ENCODE peak calls at places on chromosomes 2 and 18, in ten cellular contexts. I, D, K, V, O, T, Z, X, L and P are unnamed samples.

GRCh38 chr2:27737676-27738348 is 33.7 kb upstream of the MRPL33 start:
- DNase-seq in I (no peak), T (no peak), X (no peak), V (no peak), K (no peak), L (no peak), O (peak; percentile 82), Z (no peak), D (no peak), P (no peak)

GRCh38 chr2:197852127-197852526 is 47.7 kb downstream of the PLCL1 start:
- DNase-seq in O (no peak), T (no peak), X (no peak), I (no peak), K (no peak), Z (no peak), L (no peak), V (no peak), D (no peak), P (no peak)

GRCh38 chr2:168198476-168199192 is 48.8 kb downstream of the STK39 start:
- DNase-seq in L (no peak), D (no peak), V (no peak), T (peak; percentile 88), Z (no peak), O (no peak), I (no peak), X (no peak), K (no peak), P (no peak)

GRCh38 chr2:235709124-235709813 is 215.4 kb downstream of the AGAP1 start:
- DNase-seq in K (no peak), X (peak; percentile 99), Z (no peak), T (peak; percentile 86), L (no peak), I (no peak), O (no peak), D (no peak), V (no peak), P (peak; percentile 65)

GRCh38 chr2:27427863-27428212 is 593 bp upstream of the NRBP1 start:
- DNase-seq in L (no peak), K (no peak), V (no peak), D (no peak), Z (no peak), T (no peak), I (no peak), X (no peak), O (no peak), P (no peak)

GRCh38 chr2:187774551-187775071 is 220.4 kb upstream of the TFPI start:
- DNase-seq in X (no peak), O (no peak), L (no peak), D (no peak), I (no peak), Z (no peak), K (no peak), V (no peak), T (no peak), P (peak; percentile 37)

GRCh38 chr2:229642371-229642770 is 72.0 kb downstream of the DNER start:
- DNase-seq in L (no peak), K (no peak), O (peak; percentile 52), X (peak; percentile 58), Z (no peak), V (no peak), T (peak; percentile 23), I (no peak), D (no peak), P (no peak)

GRCh38 chr18:48902023-48902855 is 48.5 kb downstream of the SMAD7 start:
- DNase-seq in I (peak; percentile 93), X (peak; percentile 88), D (peak; percentile 93), V (no peak), Z (peak; percentile 72), K (no peak), L (peak; percentile 95), O (peak; percentile 72), T (peak; percentile 22), P (peak; percentile 97)

GRCh38 chr2:33207336-33207735 is 260.6 kb downstream of the LTBP1 start:
- DNase-seq in I (no peak), V (no peak), K (no peak), D (no peak), Z (no peak), O (no peak), T (no peak), X (no peak), L (no peak), P (no peak)

GRCh38 chr2:96073170-96073775 is 38.6 kb upstream of the GPAT2 start:
- DNase-seq in Z (no peak), T (no peak), I (no peak), L (no peak), K (no peak), X (no peak), O (no peak), V (no peak), D (no peak), P (no peak)

DNA sequence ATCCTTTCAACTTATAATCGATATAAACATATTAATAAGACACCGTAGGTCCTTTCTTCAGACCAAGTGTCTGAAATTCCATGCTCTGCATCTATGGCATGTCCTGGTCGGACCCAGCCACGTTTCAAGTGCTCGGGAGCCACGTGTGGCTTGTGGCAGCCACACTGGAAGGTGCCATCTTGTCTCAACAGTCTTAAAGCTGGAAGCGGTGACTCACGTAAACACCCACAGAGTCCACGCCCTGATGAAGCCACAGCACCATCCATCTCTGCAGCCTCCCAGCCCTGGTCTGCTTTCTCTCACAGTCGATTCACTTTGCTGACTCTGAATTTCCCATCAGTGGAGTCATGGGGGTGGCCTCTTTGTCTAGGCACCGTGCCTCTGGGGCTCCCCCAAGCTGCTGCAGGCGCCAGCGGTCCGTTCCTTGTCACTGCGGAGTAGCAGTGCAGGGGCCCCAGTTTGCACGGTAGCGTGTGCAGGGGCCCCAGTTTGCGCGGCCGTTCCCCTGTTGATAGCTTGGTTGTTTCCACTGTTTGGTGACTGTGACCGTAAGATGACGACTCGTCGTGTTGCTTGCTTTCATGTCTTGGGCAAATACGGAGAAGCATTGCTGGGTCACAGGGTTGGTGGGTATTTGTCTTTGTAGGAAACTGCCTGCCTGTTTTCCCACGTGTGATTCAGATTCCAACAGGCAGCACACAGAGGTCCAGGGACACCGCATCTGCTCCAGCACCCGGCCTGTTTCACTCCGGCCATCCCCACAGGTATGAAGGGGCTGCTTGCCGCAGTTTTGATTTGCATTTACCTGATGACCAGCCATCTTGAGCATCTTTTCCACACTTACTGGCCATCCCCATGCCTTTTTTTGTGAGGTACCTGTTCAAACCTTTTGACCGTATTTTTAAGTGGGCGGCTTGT is 240.3 kb downstream of the HDAC4 start:
- DNase-seq in Z (no peak), T (no peak), I (no peak), O (peak; percentile 30), L (peak; percentile 34), D (peak; percentile 14), X (no peak), K (no peak), V (no peak), P (peak; percentile 25)
- H3K4me3 ChIP-seq in Z (no peak overlapping the region), T (no peak overlapping the region), I (no peak overlapping the region), O (no peak overlapping the region), L (no peak overlapping the region), D (no peak overlapping the region), X (no peak overlapping the region), K (no peak overlapping the region), V (no peak overlapping the region), P (no peak overlapping the region)

GRCh38 chr2:105777071-105777482 is 32.4 kb downstream of the NCK2 start:
- DNase-seq in X (no peak), L (no peak), D (no peak), I (no peak), O (no peak), K (no peak), V (no peak), T (no peak), Z (no peak), P (no peak)
- H3K27ac ChIP-seq in X (no peak overlapping the region), L (no peak overlapping the region), D (no peak overlapping the region), I (no peak overlapping the region), O (no peak overlapping the region), K (no peak overlapping the region), V (no peak overlapping the region), T (no peak overlapping the region), Z (no peak overlapping the region), P (no peak overlapping the region)

GRCh38 chr2:42261531-42262195 is 92.5 kb downstream of the EML4 start:
- DNase-seq in Z (no peak), K (no peak), V (no peak), X (no peak), T (no peak), O (no peak), D (no peak), L (no peak), I (no peak), P (no peak)
- H3K27me3 ChIP-seq in Z (no peaks in the 10 kb centered on the region), K (no peaks in the 10 kb centered on the region), V (no peaks in the 10 kb centered on the region), X (no peaks in the 10 kb centered on the region), T (no peaks in the 10 kb centered on the region), O (no peaks in the 10 kb centered on the region), D (no peaks in the 10 kb centered on the region), L (no peaks in the 10 kb centered on the region), I (no peaks in the 10 kb centered on the region), P (no peaks in the 10 kb centered on the region)

GRCh38 chr2:157471078-157471477 is 27.2 kb upstream of the CYTIP start:
- DNase-seq in X (no peak), D (no peak), I (no peak), K (no peak), T (no peak), O (no peak), V (no peak), Z (no peak), L (no peak), P (no peak)
- H3K4me3 ChIP-seq in X (no peak overlapping the region), D (no peak overlapping the region), I (no peak overlapping the region), K (no peak overlapping the region), T (no peak overlapping the region), O (no peak overlapping the region), V (no peak overlapping the region), Z (no peak overlapping the region), L (no peak overlapping the region), P (no peak overlapping the region)

GRCh38 chr2:46821600-46821999 is 94.0 kb downstream of the MCFD2 start:
- DNase-seq in T (no peak), V (no peak), I (no peak), Z (no peak), D (peak; percentile 14), O (no peak), L (no peak), K (no peak), X (no peak), P (no peak)
- H3K27ac ChIP-seq in T (no peak overlapping the region), V (no peak overlapping the region), I (no peak overlapping the region), Z (no peak overlapping the region), D (no peak overlapping the region), O (no peak overlapping the region), L (no peak overlapping the region), K (no peak overlapping the region), X (no peak overlapping the region), P (no peak overlapping the region)

DNA sequence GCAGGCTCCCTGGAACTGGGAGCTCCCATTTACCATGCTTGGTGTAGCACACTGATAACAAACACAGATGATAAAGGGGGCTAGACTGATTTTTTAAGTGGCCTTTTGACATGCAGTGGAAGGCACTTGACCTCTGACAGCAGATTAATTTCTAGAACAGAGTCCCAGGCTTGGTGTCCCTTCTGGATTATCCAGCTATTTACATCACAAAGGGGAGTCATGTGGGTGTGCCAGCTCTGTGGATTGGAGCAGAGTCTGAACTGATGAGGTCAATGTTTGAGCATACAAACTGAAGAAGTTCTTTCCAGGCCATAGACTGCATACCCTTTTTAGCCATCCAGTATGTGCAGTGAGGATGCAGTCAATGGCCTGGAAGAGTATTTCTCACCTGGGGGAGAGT is 31.5 kb upstream of the SIX2 start:
- DNase-seq in T (no peak), D (no peak), I (no peak), O (no peak), K (peak; percentile 92), Z (no peak), X (no peak), V (no peak), L (no peak), P (no peak)
- H3K27me3 ChIP-seq in T (peaks cover 32% of the 10 kb centered on the region), D (no peaks in the 10 kb centered on the region), I (no peaks in the 10 kb centered on the region), O (no peaks in the 10 kb centered on the region), K (peaks cover 5% of the 10 kb centered on the region), Z (peaks cover 5% of the 10 kb centered on the region), X (no peaks in the 10 kb centered on the region), V (no peaks in the 10 kb centered on the region), L (no peaks in the 10 kb centered on the region), P (no peaks in the 10 kb centered on the region)